ENCODE peak calls at places on chromosomes 1 and 21, in seven cellular contexts. M is transverse colon; L is AG04450; Z is OCI-LY7; P is CD8-positive, alpha-beta T cell; B is neural crest cell; G is psoas muscle. F is an unnamed sample.
A peak's percentile ranks its signal among the peaks of the same experiment; 100 is the strongest.

GRCh38 chr1:110856410-110856809 is 16.5 kb upstream of the CD53 start:
- DNase-seq in M (no peak), L (no peak), Z (no peak), P (no peak), B (no peak), G (no peak), F (no peak)

GRCh38 chr1:218443255-218443654 is 98.1 kb downstream of the TGFB2 start:
- DNase-seq in M (no peak), L (no peak), Z (no peak), P (no peak), B (no peak), G (no peak), F (no peak)

GRCh38 chr21:34176442-34176841 is 103.1 kb downstream of the MRPS6 start:
- DNase-seq in M (no peak), L (no peak), Z (no peak), P (no peak), B (no peak), G (no peak), F (no peak)

GRCh38 chr1:97630968-97631367 is 289.9 kb downstream of the DPYD start:
- DNase-seq in M (no peak), L (no peak), Z (no peak), P (no peak), B (no peak), G (no peak), F (no peak)

GRCh38 chr21:46532080-46532479 is 72.8 kb downstream of the S100B start:
- DNase-seq in M (no peak), L (no peak), Z (no peak), P (peak; percentile 50), B (no peak), G (no peak), F (no peak)

GRCh38 chr1:32392358-32392757 is 1.9 kb downstream of the BSDC1 start:
- DNase-seq in M (no peak), L (no peak), Z (no peak), P (no peak), B (no peak), G (no peak), F (no peak)

GRCh38 chr1:100134872-100135271 is 1.9 kb downstream of the TRMT13 start:
- DNase-seq in M (no peak), L (no peak), Z (peak; percentile 60), P (no peak), B (no peak), G (no peak), F (no peak)

GRCh38 chr1:155277896-155278688 is 829 bp downstream of the HCN3 start:
- DNase-seq in M (peak; percentile 74), L (no peak), Z (peak; percentile 75), P (peak; percentile 87), B (peak; percentile 58), G (peak; percentile 69), F (peak; percentile 46)

GRCh38 chr1:7707527-7707926 is 63.6 kb upstream of the VAMP3 start:
- DNase-seq in M (no peak), L (no peak), Z (no peak), P (no peak), B (no peak), G (no peak), F (no peak)

GRCh38 chr21:42722153-42722552 is 68.7 kb downstream of the PDE9A start:
- DNase-seq in M (no peak), L (no peak), Z (no peak), P (no peak), B (no peak), G (no peak), F (no peak)

GRCh38 chr1:16986596-16987361 is 6.4 kb upstream of the MFAP2 start:
- DNase-seq in M (no peak), L (no peak), Z (no peak), P (no peak), B (peak; percentile 44), G (no peak), F (no peak)

GRCh38 chr1:2560299-2561073 is 4.3 kb downstream of the TNFRSF14 start:
- DNase-seq in M (no peak), L (no peak), Z (no peak), P (peak; percentile 18), B (no peak), G (no peak), F (no peak)

GRCh38 chr1:7298749-7299151 is 472.3 kb upstream of the VAMP3 start:
- DNase-seq in M (no peak), L (no peak), Z (no peak), P (no peak), B (no peak), G (no peak), F (peak; percentile 74)

GRCh38 chr1:21100496-21100895 is 76.2 kb downstream of the EIF4G3 start:
- DNase-seq in M (no peak), L (no peak), Z (no peak), P (no peak), B (no peak), G (peak; percentile 27), F (peak; percentile 30)

GRCh38 chr1:45340816-45341215 is 576 bp upstream of the MUTYH start:
- DNase-seq in M (no peak), L (no peak), Z (peak; percentile 74), P (no peak), B (no peak), G (no peak), F (no peak)

GRCh38 chr21:17089121-17089520 is 423.7 kb upstream of the CXADR start:
- DNase-seq in M (no peak), L (no peak), Z (no peak), P (no peak), B (no peak), G (no peak), F (no peak)

GRCh38 chr1:164638506-164639202 is 79.7 kb downstream of the PBX1 start:
- DNase-seq in M (no peak), L (no peak), Z (no peak), P (no peak), B (no peak), G (no peak), F (no peak)

GRCh38 chr1:91400133-91400725 is 4.4 kb downstream of the HFM1 start:
- DNase-seq in M (no peak), L (no peak), Z (no peak), P (no peak), B (no peak), G (no peak), F (peak; percentile 25)

GRCh38 chr1:10387611-10388386 is 11.1 kb upstream of the PGD start:
- DNase-seq in M (no peak), L (peak; percentile 41), Z (peak; percentile 78), P (no peak), B (no peak), G (peak; percentile 30), F (peak; percentile 10)

GRCh38 chr1:216742625-216743024 is 19.4 kb upstream of the ESRRG start:
- DNase-seq in M (no peak), L (no peak), Z (no peak), P (no peak), B (no peak), G (no peak), F (peak; percentile 9)

GRCh38 chr21:39040494-39041110 is 142.6 kb downstream of the PSMG1 start:
- DNase-seq in M (no peak), L (no peak), Z (no peak), P (no peak), B (no peak), G (no peak), F (no peak)

GRCh38 chr1:85125891-85126290 is 74.9 kb downstream of the SYDE2 start:
- DNase-seq in M (no peak), L (no peak), Z (no peak), P (no peak), B (no peak), G (no peak), F (no peak)

GRCh38 chr1:233993651-233994050 is 89.2 kb downstream of the SLC35F3 start:
- DNase-seq in M (no peak), L (no peak), Z (no peak), P (no peak), B (no peak), G (no peak), F (no peak)

GRCh38 chr1:240658312-240658975 is 46.5 kb upstream of the GREM2 start:
- DNase-seq in M (no peak), L (peak; percentile 45), Z (no peak), P (no peak), B (no peak), G (no peak), F (no peak)

GRCh38 chr21:20537162-20537561 is 461.0 kb upstream of the NCAM2 start:
- DNase-seq in M (no peak), L (no peak), Z (no peak), P (no peak), B (no peak), G (no peak), F (no peak)

GRCh38 chr21:20538039-20538658 is 460.1 kb upstream of the NCAM2 start:
- DNase-seq in M (no peak), L (no peak), Z (no peak), P (no peak), B (no peak), G (no peak), F (no peak)
- TF ChIP-seq CTCF in M (no peak), L (no peak), Z (no peak), P (no peak), B (no peak), G (no peak), F (no peak)

GRCh38 chr1:94702440-94702810 is 117.7 kb upstream of the SLC44A3 start:
- DNase-seq in M (no peak), L (no peak), Z (no peak), P (no peak), B (no peak), G (peak; percentile 73), F (peak; percentile 83)

GRCh38 chr1:94708811-94709210 is 111.3 kb upstream of the SLC44A3 start:
- DNase-seq in M (no peak), L (no peak), Z (no peak), P (no peak), B (no peak), G (no peak), F (no peak)

GRCh38 chr1:94708299-94708685 is 111.9 kb upstream of the SLC44A3 start:
- DNase-seq in M (no peak), L (no peak), Z (no peak), P (no peak), B (no peak), G (no peak), F (no peak)

GRCh38 chr1:94707321-94708298 is 112.5 kb upstream of the SLC44A3 start:
- DNase-seq in M (no peak), L (no peak), Z (no peak), P (no peak), B (no peak), G (peak; percentile 48), F (no peak)

GRCh38 chr1:94705755-94706154 is 114.4 kb upstream of the SLC44A3 start:
- DNase-seq in M (no peak), L (no peak), Z (no peak), P (no peak), B (no peak), G (no peak), F (no peak)
- TF ChIP-seq CTCF in M (no peak), L (no peak), Z (no peak), P (no peak), B (no peak), G (no peak), F (no peak)

DNA sequence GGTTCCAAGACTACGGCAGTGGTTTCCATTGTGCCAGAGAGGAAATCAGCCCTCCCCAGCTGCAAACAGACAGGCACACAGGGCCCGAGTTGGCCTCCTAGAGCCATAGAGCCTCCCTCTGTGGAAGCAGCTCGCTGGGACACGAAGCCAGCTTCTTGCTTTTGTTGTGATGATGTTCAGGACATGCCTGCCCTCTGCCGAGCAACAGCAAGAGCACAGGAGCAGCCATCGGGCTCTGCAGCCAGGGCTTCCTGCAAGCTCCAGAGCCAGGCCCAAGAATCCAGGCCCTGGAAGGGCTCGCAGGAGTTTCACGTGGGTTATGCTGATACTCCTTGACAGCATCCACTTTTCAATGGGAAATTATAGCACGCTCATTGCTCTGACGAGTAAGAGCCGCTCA is 18.5 kb downstream of the NPHP4 start:
- DNase-seq in M (no peak), L (no peak), Z (no peak), P (no peak), B (no peak), G (no peak), F (no peak)
- TF ChIP-seq CTCF in M (no peak), L (peak; percentile 8), Z (no peak), P (no peak), B (no peak), G (no peak), F (no peak)

GRCh38 chr21:25607151-25607811 is at the start of gene MRPL39:
- DNase-seq in M (peak; percentile 89), L (peak; percentile 77), Z (peak; percentile 92), P (peak; percentile 86), B (peak; percentile 85), G (peak; percentile 85), F (peak; percentile 95)
- TF ChIP-seq CTCF in M (peak; percentile 50), L (peak; percentile 77), Z (peak; percentile 74), P (no peak), B (peak; percentile 64), G (peak; percentile 54), F (peak; percentile 77)

F was measured in foreskin fibroblast.